ENCODE peak calls at places on chromosomes 4 and X, in four cellular contexts. A is GM12878, Y is HepG2, B is K562. H is an unnamed sample.

GRCh38 chr4:124713213-124713592 is 671 bp upstream of the ANKRD50 start:
- DNase-seq in A (no peak), Y (peak), B (peak), H (peak)

GRCh38 chr4:146029147-146029546 is 90.5 kb upstream of the ZNF827 start:
- DNase-seq in A (peak), Y (no peak), B (no peak), H (no peak)

GRCh38 chr4:52199574-52200338 is 148.7 kb downstream of the SPATA18 start:
- DNase-seq in A (no peak), Y (peak), B (no peak), H (no peak)

GRCh38 chrX:119647552-119648420 is 41.6 kb upstream of the NKRF start:
- DNase-seq in A (peak), Y (no peak), B (no peak), H (no peak)

GRCh38 chrX:119618439-119618838 is 12.2 kb upstream of the NKRF start:
- DNase-seq in A (no peak), Y (no peak), B (no peak), H (no peak)

GRCh38 chr4:102625232-102625930 is 124.2 kb downstream of the NFKB1 start:
- DNase-seq in A (no peak), Y (peak), B (no peak), H (peak)

GRCh38 chrX:110081740-110082139 is 78.8 kb downstream of the TMEM164 start:
- DNase-seq in A (no peak), Y (no peak), B (no peak), H (no peak)

GRCh38 chr4:25523405-25523804 is 132.2 kb upstream of the SLC34A2 start:
- DNase-seq in A (no peak), Y (peak), B (no peak), H (no peak)

GRCh38 chrX:154368630-154369452 is 5.6 kb downstream of the FLNA start:
- DNase-seq in A (peak), Y (peak), B (peak), H (peak)

GRCh38 chr4:9771069-9771468 is 10.4 kb upstream of the DRD5 start:
- DNase-seq in A (no peak), Y (no peak), B (no peak), H (no peak)

GRCh38 chrX:113594504-113594903 is 753.9 kb upstream of the AMOT start:
- DNase-seq in A (no peak), Y (no peak), B (no peak), H (no peak)

GRCh38 chr4:38510201-38510600 is 153.8 kb upstream of the KLF3 start:
- DNase-seq in A (no peak), Y (no peak), B (no peak), H (no peak)

GRCh38 chr4:5923306-5923830 is 30.5 kb upstream of the CRMP1 start:
- DNase-seq in A (no peak), Y (no peak), B (no peak), H (no peak)

GRCh38 chr4:25454491-25454890 is 77.4 kb downstream of the ANAPC4 start:
- DNase-seq in A (no peak), Y (no peak), B (no peak), H (no peak)

GRCh38 chr4:140463610-140464009 is 34.5 kb downstream of the MGAT4D start:
- DNase-seq in A (no peak), Y (no peak), B (no peak), H (no peak)

DNA sequence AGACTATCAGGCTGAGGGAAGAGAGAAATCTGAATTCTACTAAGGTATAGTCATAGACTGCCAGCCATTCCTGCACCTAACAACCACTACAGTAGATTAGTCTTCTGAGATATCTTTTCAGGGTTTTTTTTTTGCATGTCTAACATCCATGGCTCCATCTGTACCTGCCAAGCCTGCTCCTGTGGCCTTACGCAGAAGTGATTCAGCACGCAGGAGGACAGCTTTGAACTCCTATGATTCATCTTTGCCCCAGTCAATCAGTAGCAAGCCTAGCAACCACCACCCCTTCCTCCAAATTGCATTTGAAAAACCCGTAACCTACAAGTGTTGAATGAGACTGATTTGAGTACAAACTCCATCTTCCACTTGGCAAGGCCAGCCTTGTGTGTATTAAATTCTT is 520.7 kb upstream of the HS3ST1 start:
- DNase-seq in A (no peak), Y (no peak), B (no peak), H (no peak)
- TF ChIP-seq ETV6 in A (no peak), Y (no peak), B (no peak), H (no peak)

DNA sequence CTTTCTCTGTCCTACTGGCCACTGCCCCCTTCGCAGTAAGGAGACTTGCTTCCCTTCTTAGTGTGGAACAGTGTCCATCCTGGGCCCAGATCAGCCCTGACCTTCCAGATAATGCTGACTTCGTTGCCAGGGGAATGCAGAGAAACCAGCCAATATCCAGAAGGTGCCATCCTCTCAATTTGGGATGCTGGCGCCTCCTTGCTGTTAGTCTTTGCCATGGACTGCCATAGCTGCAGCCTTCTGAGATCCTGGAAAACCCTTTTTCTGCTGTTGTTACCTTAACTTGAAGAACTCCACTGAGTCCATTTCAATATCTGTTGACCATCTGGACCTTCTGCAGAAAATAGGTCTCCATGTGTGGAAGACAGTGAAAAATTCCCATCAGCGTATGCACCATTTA is 21.8 kb downstream of the RAI2 start:
- DNase-seq in A (no peak), Y (no peak), B (no peak), H (peak)
- TF ChIP-seq ETV6 in A (no peak), Y (no peak), B (no peak), H (no peak)

GRCh38 chr4:4603067-4603466 is 61.2 kb upstream of the STX18 start:
- DNase-seq in A (no peak), Y (no peak), B (no peak), H (no peak)
- TF ChIP-seq ETV6 in A (no peak), Y (no peak), B (no peak), H (no peak)

DNA sequence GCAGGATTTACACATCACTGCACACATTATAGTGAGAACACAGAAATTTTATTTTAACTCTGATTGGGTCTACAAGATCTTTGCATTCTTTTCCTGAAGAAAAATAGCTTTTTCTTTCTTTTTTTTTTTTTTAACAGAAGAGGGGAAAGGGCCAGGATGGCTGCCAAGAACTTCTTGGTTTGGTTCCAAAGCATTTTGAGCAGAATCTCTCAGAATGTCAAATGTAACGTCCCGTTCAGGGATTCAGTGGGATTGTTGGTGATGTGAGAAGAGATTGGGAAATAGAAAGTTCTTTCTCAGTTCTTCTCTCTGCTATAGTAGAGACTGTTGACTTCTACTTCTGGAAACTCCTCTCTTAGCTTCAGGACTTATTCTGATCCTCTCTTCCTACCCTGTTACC is 70.9 kb upstream of the CBR4 start:
- DNase-seq in A (no peak), Y (no peak), B (no peak), H (no peak)
- TF ChIP-seq ETV6 in A (no peak), Y (no peak), B (no peak), H (no peak)

DNA sequence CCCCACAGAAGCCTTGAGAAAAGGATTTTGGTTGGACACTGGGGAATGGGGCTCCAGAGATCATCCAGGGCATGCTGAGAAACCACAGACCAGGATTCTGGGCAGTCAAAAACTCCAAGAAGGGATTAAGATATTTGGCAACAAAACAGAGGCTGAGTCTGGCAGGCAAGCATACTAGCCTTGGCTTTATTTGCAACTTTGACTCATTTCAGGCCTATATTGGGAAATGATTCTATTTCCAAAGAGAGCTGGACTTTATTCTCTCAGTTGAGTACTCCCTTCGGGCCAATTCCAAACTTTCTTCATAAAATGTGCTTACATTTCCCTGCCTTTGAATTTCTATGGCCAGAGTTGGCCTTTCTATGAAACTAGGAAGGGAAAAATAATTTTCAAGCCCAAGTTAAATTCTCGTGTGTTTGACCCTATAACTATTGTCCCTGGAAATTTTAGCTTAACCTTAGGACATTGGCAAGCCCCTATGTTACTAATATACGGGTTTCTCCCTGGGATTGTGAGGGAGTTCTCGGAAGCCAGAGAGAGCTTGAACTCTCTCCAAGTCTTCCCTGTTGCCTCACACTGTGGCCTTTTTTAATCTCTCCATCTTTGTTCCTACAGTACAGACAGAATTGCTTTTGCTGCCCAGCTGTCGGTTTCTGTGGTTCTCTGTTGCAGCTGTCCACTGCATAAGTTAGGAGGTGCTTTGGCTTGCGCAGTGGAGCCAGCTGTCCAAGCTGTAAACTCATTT is 112.7 kb upstream of the FAM9A start:
- DNase-seq in A (no peak), Y (no peak), B (no peak), H (no peak)
- TF ChIP-seq ETV6 in A (no peak), Y (no peak), B (no peak), H (no peak)

DNA sequence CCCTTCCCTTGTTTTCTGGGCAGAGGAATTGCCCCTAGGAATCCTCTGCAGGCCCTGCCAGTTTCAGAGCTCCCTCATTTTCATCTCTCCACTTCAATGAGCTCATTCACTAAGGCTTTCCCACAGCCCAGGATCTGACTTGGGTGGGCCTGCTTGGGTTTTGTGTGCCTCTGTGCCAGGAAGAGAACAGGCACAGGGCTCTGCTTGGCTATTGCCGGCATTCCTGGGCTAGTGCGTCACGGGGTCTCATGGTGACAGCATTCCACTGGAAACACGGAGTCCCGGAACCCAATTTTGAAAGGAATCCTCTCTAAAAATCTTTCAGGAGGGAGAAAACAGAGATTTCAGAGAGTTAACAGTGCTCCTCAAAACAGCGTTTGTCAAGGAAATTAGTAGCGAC is 150.5 kb downstream of the VCX3A start:
- DNase-seq in A (no peak), Y (no peak), B (no peak), H (no peak)
- TF ChIP-seq ETV6 in A (no peak), Y (no peak), B (no peak), H (no peak)

GRCh38 chr4:114021445-114021844 is 42.0 kb upstream of the ARSJ start:
- DNase-seq in A (no peak), Y (no peak), B (no peak), H (no peak)

GRCh38 chr4:114027596-114027995 is 48.1 kb upstream of the ARSJ start:
- DNase-seq in A (no peak), Y (no peak), B (no peak), H (no peak)

GRCh38 chr4:114028071-114028470 is 48.6 kb upstream of the ARSJ start:
- DNase-seq in A (no peak), Y (no peak), B (no peak), H (no peak)

GRCh38 chr4:114026447-114026846 is 47.0 kb upstream of the ARSJ start:
- DNase-seq in A (no peak), Y (no peak), B (no peak), H (no peak)

GRCh38 chr4:114025176-114025777 is 45.8 kb upstream of the ARSJ start:
- DNase-seq in A (peak), Y (peak), B (no peak), H (no peak)
- TF ChIP-seq ETV6 in A (no peak), Y (no peak), B (no peak), H (no peak)

GRCh38 chr4:985123-985830 is 1.6 kb upstream of the IDUA start:
- DNase-seq in A (no peak), Y (peak), B (peak), H (peak)
- TF ChIP-seq ETV6 in A (no peak), Y (no peak), B (no peak), H (peak)

DNA sequence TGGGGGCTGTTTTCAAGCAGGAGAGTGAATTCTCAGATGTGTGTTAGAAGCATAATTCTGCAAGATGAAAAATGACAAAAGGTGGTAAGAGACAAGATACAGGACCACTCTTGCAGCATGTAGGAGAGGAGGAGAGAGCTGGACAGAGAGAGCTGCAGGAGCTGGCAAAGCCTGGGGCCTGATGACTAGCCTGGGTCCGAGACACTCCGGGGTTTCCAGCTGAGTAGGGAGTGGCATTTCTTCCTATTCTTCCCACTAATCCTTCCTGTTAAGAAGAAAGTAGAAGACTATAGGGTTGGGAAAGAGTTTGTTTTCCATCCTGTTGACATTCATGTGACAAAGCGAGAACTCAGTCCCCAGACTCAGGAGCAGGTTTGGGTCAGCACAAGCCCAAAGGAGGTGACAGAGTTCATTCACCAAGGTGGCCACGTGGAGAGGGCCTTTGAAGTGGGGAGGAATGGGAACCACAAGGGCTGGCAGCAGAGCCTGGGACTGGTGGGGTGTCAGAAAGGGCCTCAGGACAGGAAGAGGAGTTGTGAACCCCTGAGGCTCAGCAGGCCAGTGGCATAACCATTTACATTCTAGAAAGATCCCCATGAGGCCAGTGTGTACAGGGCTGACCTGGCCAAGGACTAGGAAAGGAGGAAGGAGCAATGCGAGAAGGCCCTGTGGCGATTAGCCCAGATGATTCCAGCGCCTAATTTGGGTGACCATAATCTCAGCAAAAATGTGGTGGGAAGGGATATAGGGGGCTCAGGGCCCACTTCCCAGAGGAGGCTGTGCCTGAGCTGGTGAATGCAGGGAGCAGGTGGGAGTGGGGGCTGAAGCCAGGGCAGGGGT is 3.2 kb upstream of the HAUS3 start:
- DNase-seq in A (no peak), Y (peak), B (no peak), H (peak)
- TF ChIP-seq ETV6 in A (no peak), Y (no peak), B (no peak), H (no peak)

H was measured in WTC11.